ENCODE peak calls at places on chromosome 11, in seven cellular contexts. V is Caco-2, C is mammary epithelial cell, H is fibroblast of villous mesenchyme, M is upper lobe of left lung, I is GM23248, L is HepG2. A is an unnamed sample.

GRCh38 chr11:72970557-72971118 is 156.4 kb downstream of the ATG16L2 start:
- DNase-seq in H (peak), V (no peak), I (no peak), L (no peak), M (no peak), C (no peak), A (no peak)

GRCh38 chr11:1482581-1483444 is 3.8 kb downstream of the MOB2 start:
- DNase-seq in I (no peak), C (no peak), H (no peak), M (peak), L (no peak), V (no peak), A (no peak)

GRCh38 chr11:30260813-30261212 is 30.0 kb downstream of the FSHB start:
- DNase-seq in H (no peak), M (no peak), V (no peak), I (no peak), L (no peak), C (no peak), A (no peak)

GRCh38 chr11:12439615-12440014 is 62.2 kb downstream of the PARVA start:
- DNase-seq in I (no peak), M (no peak), H (no peak), L (no peak), V (no peak), C (no peak), A (no peak)

GRCh38 chr11:86275493-86276370 is 26.3 kb upstream of the HIKESHI start:
- DNase-seq in I (no peak), L (no peak), C (no peak), M (no peak), H (no peak), V (no peak), A (no peak)

GRCh38 chr11:16184588-16184987 is 171.8 kb downstream of the SOX6 start:
- DNase-seq in I (peak), V (peak), C (peak), M (no peak), L (peak), H (peak), A (no peak)

GRCh38 chr11:36167729-36168128 is 121.5 kb downstream of the COMMD9 start:
- DNase-seq in I (no peak), L (no peak), V (no peak), M (no peak), C (no peak), H (no peak), A (no peak)

GRCh38 chr11:76048763-76049162 is 157.5 kb downstream of the WNT11 start:
- DNase-seq in C (no peak), I (no peak), H (no peak), M (no peak), L (no peak), V (peak), A (peak)

GRCh38 chr11:79438631-79439429 is 2.0 kb downstream of the TENM4 start:
- DNase-seq in L (no peak), V (no peak), H (peak), M (no peak), I (peak), C (peak), A (no peak)

GRCh38 chr11:74044538-74044937 is 35.7 kb upstream of the UCP3 start:
- DNase-seq in I (no peak), C (no peak), L (no peak), V (no peak), M (no peak), H (no peak), A (no peak)

GRCh38 chr11:57598831-57599155 is 1.3 kb downstream of the SERPING1 start:
- DNase-seq in V (no peak), I (peak), L (no peak), C (no peak), M (no peak), H (peak), A (no peak)
- H3K4me3 ChIP-seq in V (no peak), I (peak), L (no peak), C (no peak), M (peak), H (peak), A (no peak)

DNA sequence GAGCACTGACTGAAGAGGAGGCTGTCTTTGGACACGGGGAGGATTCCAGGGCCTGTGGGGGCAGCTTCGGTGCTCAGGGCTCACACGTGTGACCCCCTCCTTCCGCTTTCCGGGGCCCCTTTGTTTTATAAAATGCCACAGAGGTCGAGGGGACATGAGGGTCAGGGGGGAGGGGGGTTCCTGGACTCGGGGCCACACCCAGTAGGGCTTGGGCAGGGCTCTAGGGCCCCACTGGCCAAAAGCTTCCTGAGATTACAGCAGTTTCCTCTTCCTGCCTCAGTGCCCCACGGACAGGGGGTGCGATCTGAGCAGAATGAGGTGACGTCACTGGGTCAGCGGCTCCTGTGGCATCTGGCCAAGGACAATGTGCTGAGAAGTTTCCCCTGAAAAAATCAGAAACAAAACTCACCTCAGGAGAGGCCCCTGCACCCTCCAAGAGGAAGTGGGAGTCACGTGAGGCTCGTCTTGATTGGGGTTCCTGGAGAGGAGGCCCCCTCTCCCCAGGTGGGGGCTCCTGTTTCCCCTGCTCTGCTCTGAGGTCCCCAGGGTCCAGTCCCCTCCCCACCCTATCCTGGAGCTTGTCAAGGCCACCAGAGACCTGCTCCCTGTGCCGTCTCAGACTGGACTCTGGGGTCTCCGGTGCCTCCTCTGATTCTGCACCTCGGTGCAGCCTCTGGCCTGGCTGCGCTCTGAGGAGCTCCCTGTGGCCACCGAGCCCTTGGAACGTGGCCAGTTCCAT is 6.4 kb upstream of the IFITM3 start:
- DNase-seq in C (no peak), I (peak), V (no peak), M (peak), L (peak), H (peak), A (no peak)
- H3K4me3 ChIP-seq in C (no peak), I (no peak), V (no peak), M (peak), L (no peak), H (no peak), A (peak)

DNA sequence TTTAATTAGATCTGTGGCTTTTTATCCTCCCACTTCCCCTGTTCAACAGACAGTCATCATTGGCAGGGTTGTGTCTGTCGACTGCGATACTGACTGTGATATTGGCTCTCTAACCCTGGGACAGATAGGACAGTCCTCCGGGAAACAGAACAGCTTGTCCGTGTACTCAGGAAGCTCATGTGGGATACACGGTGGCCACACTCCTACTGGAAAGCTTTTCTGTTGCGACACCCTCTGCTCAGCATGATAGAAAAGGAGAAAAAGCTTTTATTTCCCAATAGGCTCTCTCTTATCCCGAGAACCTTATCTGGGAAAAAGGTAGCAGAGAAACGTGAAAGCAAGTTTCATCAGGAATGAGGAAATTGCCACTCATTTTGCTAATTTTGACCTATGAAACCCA is 60.4 kb upstream of the HSPA8 start:
- DNase-seq in V (peak), L (no peak), C (peak), M (peak), I (peak), H (peak), A (no peak)
- H3K4me3 ChIP-seq in V (no peak), L (no peak), C (no peak), M (no peak), I (peak), H (no peak), A (no peak)

GRCh38 chr11:64842851-64843841 is 1.3 kb downstream of the CDC42BPG start:
- DNase-seq in H (no peak), I (no peak), V (peak), C (peak), M (peak), L (peak), A (no peak)
- H3K4me3 ChIP-seq in H (no peak), I (no peak), V (peak), C (peak), M (peak), L (peak), A (no peak)

GRCh38 chr11:63762662-63763505 is 5.7 kb downstream of the ZFTA start:
- DNase-seq in C (no peak), H (peak), I (no peak), M (no peak), L (no peak), V (no peak), A (no peak)
- H3K4me3 ChIP-seq in C (no peak), H (peak), I (no peak), M (peak), L (no peak), V (no peak), A (no peak)

GRCh38 chr11:102114032-102114431 is 3.8 kb downstream of the YAP1 start:
- DNase-seq in L (no peak), I (peak), M (no peak), C (no peak), H (no peak), V (no peak), A (no peak)
- H3K4me3 ChIP-seq in L (peak), I (peak), M (peak), C (peak), H (peak), V (no peak), A (no peak)

GRCh38 chr11:112797072-112797471 is 164.1 kb upstream of the NCAM1 start:
- DNase-seq in L (no peak), H (no peak), V (no peak), M (no peak), C (no peak), I (no peak), A (no peak)
- H3K4me3 ChIP-seq in L (no peak), H (no peak), V (no peak), M (no peak), C (no peak), I (no peak), A (no peak)